ENCODE peak calls at places on chromosomes 7 and 10, in nine cellular contexts. K, Z, X, C, M, S, A, E and P are unnamed samples.

GRCh38 chr7:105013818-105014724 is at the start of gene KMT2E:
- DNase-seq in X (peak; percentile 36), A (peak; percentile 86), Z (peak; percentile 89), S (peak; percentile 92), M (peak; percentile 79), K (peak; percentile 86), C (peak; percentile 64), E (peak; percentile 96), P (peak; percentile 92)

GRCh38 chr7:1698951-1699350 is 28.9 kb downstream of the ELFN1 start:
- DNase-seq in E (no peak), S (no peak), A (no peak), K (no peak), Z (no peak), C (no peak), X (no peak), M (no peak), P (no peak)

GRCh38 chr7:137642467-137642866 is 204.3 kb downstream of the DGKI start:
- DNase-seq in A (no peak), S (no peak), C (no peak), X (no peak), K (no peak), Z (no peak), E (no peak), M (no peak), P (peak; percentile 15)

GRCh38 chr10:83375274-83375673 is 764.0 kb upstream of the GHITM start:
- DNase-seq in X (no peak), C (no peak), Z (no peak), A (no peak), M (no peak), S (no peak), E (no peak), K (no peak), P (no peak)

GRCh38 chr10:72037811-72038210 is 50.5 kb downstream of the SPOCK2 start:
- DNase-seq in E (no peak), X (no peak), Z (no peak), C (no peak), A (no peak), M (no peak), K (no peak), S (no peak), P (no peak)

GRCh38 chr7:130242198-130243014 is 24.3 kb upstream of the CPA2 start:
- DNase-seq in K (peak; percentile 56), C (peak; percentile 51), S (peak; percentile 31), X (peak; percentile 5), Z (peak; percentile 23), M (peak; percentile 22), A (peak; percentile 26), E (peak; percentile 70), P (peak; percentile 70)

GRCh38 chr10:130914377-130914776 is 397.1 kb downstream of the TCERG1L start:
- DNase-seq in K (no peak), Z (no peak), M (no peak), S (no peak), A (no peak), X (no peak), C (no peak), E (no peak), P (no peak)

GRCh38 chr7:99124236-99124635 is 19.7 kb downstream of the SMURF1 start:
- DNase-seq in X (no peak), C (no peak), K (no peak), E (no peak), Z (no peak), A (peak; percentile 41), S (no peak), M (no peak), P (no peak)

GRCh38 chr10:110446954-110447608 is 50.6 kb upstream of the DUSP5 start:
- DNase-seq in Z (no peak), C (no peak), M (no peak), A (no peak), E (no peak), X (peak; percentile 83), K (peak; percentile 55), S (no peak), P (peak; percentile 51)

GRCh38 chr7:138863931-138864330 is 65.9 kb upstream of the ATP6V0A4 start:
- DNase-seq in K (no peak), Z (no peak), M (no peak), E (no peak), X (no peak), A (no peak), C (no peak), S (no peak), P (no peak)

GRCh38 chr10:123990889-123991288 is 99.3 kb upstream of the CPXM2 start:
- DNase-seq in E (no peak), C (no peak), A (no peak), M (no peak), Z (no peak), K (no peak), X (no peak), S (peak; percentile 4), P (no peak)

GRCh38 chr7:112723416-112723815 is 66.8 kb downstream of the TMEM168 start:
- DNase-seq in M (no peak), X (peak; percentile 47), A (no peak), C (no peak), E (no peak), S (no peak), K (no peak), Z (no peak), P (no peak)

GRCh38 chr7:104923010-104923421 is 91.0 kb upstream of the KMT2E start:
- DNase-seq in A (peak; percentile 78), C (peak; percentile 45), S (peak; percentile 81), K (peak; percentile 83), X (peak; percentile 62), Z (peak; percentile 83), M (peak; percentile 46), E (peak; percentile 71), P (peak; percentile 83)

GRCh38 chr7:44048031-44048795 is 3.7 kb downstream of the DBNL start:
- DNase-seq in Z (no peak), M (no peak), A (no peak), S (no peak), C (no peak), X (no peak), K (no peak), E (no peak), P (no peak)

GRCh38 chr10:1379601-1380000 is 323.4 kb downstream of the WDR37 start:
- DNase-seq in S (no peak), X (no peak), M (no peak), Z (no peak), C (no peak), K (no peak), E (peak; percentile 22), A (no peak), P (no peak)

GRCh38 chr7:33596694-33597093 is 308.6 kb upstream of the BMPER start:
- DNase-seq in M (no peak), A (no peak), E (no peak), K (no peak), Z (no peak), S (no peak), C (no peak), X (no peak), P (no peak)

GRCh38 chr7:48087349-48087748 is 1.7 kb upstream of the UPP1 start:
- DNase-seq in A (no peak), K (no peak), M (no peak), C (no peak), S (no peak), X (peak; percentile 59), E (no peak), Z (peak; percentile 74), P (no peak)

GRCh38 chr7:92631067-92631829 is 41.1 kb upstream of the FAM133B start:
- DNase-seq in E (no peak), Z (peak; percentile 74), A (no peak), X (no peak), S (no peak), C (no peak), M (no peak), K (no peak), P (peak; percentile 43)

GRCh38 chr10:130351466-130352290 is 215.5 kb downstream of the GLRX3 start:
- DNase-seq in A (no peak), X (no peak), C (no peak), K (no peak), S (no peak), E (no peak), M (no peak), Z (no peak), P (no peak)

GRCh38 chr10:22320591-22321155 is at the start of gene BMI1:
- DNase-seq in X (no peak), C (peak; percentile 77), S (peak; percentile 79), M (no peak), E (peak; percentile 70), A (peak; percentile 57), Z (peak; percentile 59), K (peak; percentile 85), P (peak; percentile 84)

GRCh38 chr7:53812135-53812534 is 730.0 kb upstream of the VSTM2A start:
- DNase-seq in K (no peak), X (no peak), C (no peak), A (no peak), M (no peak), S (no peak), E (no peak), Z (no peak), P (no peak)

GRCh38 chr10:62000037-62000603 is 98.6 kb downstream of the ARID5B start:
- DNase-seq in Z (peak; percentile 55), A (no peak), X (no peak), M (no peak), C (no peak), K (no peak), S (no peak), E (no peak), P (no peak)